ENCODE peak calls at places on chromosome 16, in four cellular contexts. I is A549, B is H1, U is K562. K is an unnamed sample.

GRCh38 chr16:626787-627457 is 3.9 kb upstream of the WFIKKN1 start:
- DNase-seq in I (peak), U (peak), B (no peak), K (peak)

GRCh38 chr16:88087517-88087877 is 136.3 kb downstream of the BANP start:
- DNase-seq in U (no peak), B (no peak), I (no peak), K (no peak)

GRCh38 chr16:30893082-30893743 is 664 bp downstream of the BCL7C start:
- DNase-seq in I (no peak), U (peak), B (no peak), K (no peak)

GRCh38 chr16:4900036-4900435 is 36.9 kb downstream of the PPL start:
- DNase-seq in I (no peak), U (no peak), B (no peak), K (no peak)

GRCh38 chr16:28309811-28310311 is 17.5 kb downstream of the SBK1 start:
- DNase-seq in U (no peak), I (no peak), B (no peak), K (no peak)

GRCh38 chr16:84774810-84775209 is 45.0 kb upstream of the CRISPLD2 start:
- DNase-seq in I (no peak), U (no peak), B (no peak), K (no peak)

GRCh38 chr16:21083729-21084268 is 66.8 kb downstream of the DNAH3 start:
- DNase-seq in I (peak), U (peak), B (peak), K (peak)

GRCh38 chr16:50253511-50253903 is 12.8 kb upstream of the ADCY7 start:
- DNase-seq in U (no peak), I (no peak), B (no peak), K (no peak)

DNA sequence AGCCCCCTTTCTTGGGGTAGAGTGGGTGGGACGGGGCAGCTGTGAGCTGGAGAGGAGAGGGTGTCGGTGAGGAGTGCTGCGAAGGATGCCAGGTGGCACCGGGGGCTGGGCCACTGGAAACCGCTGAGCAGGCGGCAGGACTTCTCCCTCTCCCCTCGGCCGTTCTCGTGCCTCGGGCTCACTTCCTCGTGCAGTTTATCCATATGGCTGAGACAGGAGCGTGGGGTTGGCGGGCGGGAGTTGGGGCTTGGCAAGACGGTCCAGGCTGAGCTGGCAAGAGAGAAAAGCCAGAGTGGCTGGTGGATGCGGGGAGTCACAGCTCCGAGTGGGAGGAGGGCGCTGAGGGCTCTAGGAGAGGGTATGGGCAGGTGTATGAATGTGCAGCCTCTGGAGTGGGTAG is 8.2 kb downstream of the TBC1D24 start:
- DNase-seq in B (no peak), U (no peak), I (no peak), K (no peak)
- TF ChIP-seq MAX in B (no peak), U (no peak), I (no peak), K (no peak)

GRCh38 chr16:53773150-53773846 is 69.3 kb downstream of the FTO start:
- DNase-seq in U (peak), B (no peak), I (peak), K (no peak)
- TF ChIP-seq MAX in U (no peak), B (no peak), I (no peak), K (no peak)

GRCh38 chr16:83253526-83253925 is 554.3 kb upstream of the HSBP1 start:
- DNase-seq in B (no peak), U (no peak), I (no peak), K (no peak)
- TF ChIP-seq MAX in B (no peak), U (no peak), I (no peak), K (no peak)

GRCh38 chr16:64346080-64346479 is 775.8 kb downstream of the CDH11 start:
- DNase-seq in I (no peak), B (no peak), U (no peak), K (no peak)

GRCh38 chr16:64339052-64339770 is 782.7 kb downstream of the CDH11 start:
- DNase-seq in U (no peak), B (no peak), I (no peak), K (no peak)

GRCh38 chr16:64345142-64345541 is 776.7 kb downstream of the CDH11 start:
- DNase-seq in I (no peak), B (no peak), U (no peak), K (no peak)

GRCh38 chr16:64343061-64343819 is 778.6 kb downstream of the CDH11 start:
- DNase-seq in U (no peak), I (no peak), B (no peak), K (no peak)
- TF ChIP-seq MAX in U (no peak), I (no peak), B (no peak), K (no peak)

GRCh38 chr16:67774457-67774853 is 31.9 kb downstream of the RANBP10 start:
- DNase-seq in U (no peak), I (no peak), B (no peak), K (no peak)
- TF ChIP-seq MAX in U (no peak), I (no peak), B (no peak), K (no peak)

GRCh38 chr16:79776243-79776884 is 175.8 kb upstream of the MAF start:
- DNase-seq in I (no peak), U (peak), B (no peak), K (no peak)
- TF ChIP-seq MAX in I (no peak), U (no peak), B (no peak), K (no peak)

GRCh38 chr16:23950291-23950894 is 114.6 kb downstream of the PRKCB start:
- DNase-seq in B (no peak), I (no peak), U (no peak), K (no peak)
- TF ChIP-seq MAX in B (no peak), I (no peak), U (no peak), K (no peak)

DNA sequence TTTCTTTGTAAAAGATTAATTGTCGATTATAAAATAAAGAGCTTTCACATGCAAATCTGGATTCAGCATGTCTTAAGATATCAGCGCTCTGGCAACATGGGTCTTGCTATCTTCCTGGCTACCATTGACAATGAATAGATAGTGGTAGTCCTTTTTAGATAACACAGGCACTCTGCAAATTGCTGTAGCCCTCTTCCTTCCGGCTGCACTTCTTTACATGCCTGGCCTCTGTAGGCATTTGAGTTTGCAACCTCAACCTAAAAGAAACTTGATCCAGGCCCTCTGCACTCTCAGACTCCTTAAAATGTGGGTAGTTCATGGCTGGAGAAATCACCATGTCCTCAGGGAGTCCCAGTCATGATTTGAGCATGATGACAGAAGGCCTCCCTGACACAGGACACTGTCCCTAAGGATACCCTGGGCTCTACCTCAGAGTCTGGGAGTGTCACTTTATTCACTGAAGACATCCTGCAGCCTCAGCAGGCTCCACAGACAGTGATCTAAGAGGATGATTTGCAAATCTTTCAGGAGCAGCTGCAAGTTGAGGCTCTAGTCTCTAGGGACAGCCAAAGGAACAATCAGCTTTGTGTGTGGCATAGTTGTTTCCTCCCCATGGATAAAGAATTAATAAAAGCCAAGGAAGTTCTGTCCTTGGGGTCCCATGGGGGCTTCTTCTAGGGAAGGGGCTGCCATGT is 529.4 kb downstream of the RBFOX1 start:
- DNase-seq in I (no peak), U (no peak), B (no peak), K (no peak)
- TF ChIP-seq MAX in I (no peak), U (no peak), B (no peak), K (no peak)

GRCh38 chr16:69417537-69418199 is 6.8 kb upstream of the CYB5B start:
- DNase-seq in U (no peak), I (peak), B (no peak), K (no peak)
- TF ChIP-seq MAX in U (no peak), I (peak), B (no peak), K (no peak)